ENCODE peak calls at places on chromosomes 12 and 14, in seven cellular contexts. One of them, this sample, is unnamed.

GRCh38 chr14:103628684-103629502 is at the start of gene KLC1:
- DNase-seq in PC-3: peak; percentile 58
- DNase-seq in ureter: peak; percentile 90
- DNase-seq in activated T-helper 1 cell treated with Interleukin-2 at 50 U/mL for 16 hours: peak; percentile 76
- DNase-seq in nephron progenitor cell: peak; percentile 85
- DNase-seq in AML-193: peak; percentile 28
- DNase-seq in effector CD4-positive, alpha-beta T cell: peak; percentile 80
- DNase-seq in this sample: peak; percentile 78

GRCh38 chr12:108313609-108314331 is 25.3 kb downstream of the CMKLR1 start:
- DNase-seq in PC-3: no peak
- DNase-seq in ureter: no peak
- DNase-seq in activated T-helper 1 cell treated with Interleukin-2 at 50 U/mL for 16 hours: no peak
- DNase-seq in nephron progenitor cell: no peak
- DNase-seq in AML-193: peak; percentile 90
- DNase-seq in effector CD4-positive, alpha-beta T cell: no peak
- DNase-seq in this sample: no peak

GRCh38 chr12:120640840-120641833 is 711 bp downstream of the CABP1 start:
- DNase-seq in PC-3: peak; percentile 63
- DNase-seq in ureter: no peak
- DNase-seq in activated T-helper 1 cell treated with Interleukin-2 at 50 U/mL for 16 hours: peak; percentile 25
- DNase-seq in nephron progenitor cell: peak; percentile 81
- DNase-seq in AML-193: no peak
- DNase-seq in effector CD4-positive, alpha-beta T cell: peak; percentile 20
- DNase-seq in this sample: peak; percentile 52

GRCh38 chr14:64800000-64800399 is 79.7 kb downstream of the SPTB start:
- DNase-seq in PC-3: peak; percentile 69
- DNase-seq in ureter: no peak
- DNase-seq in activated T-helper 1 cell treated with Interleukin-2 at 50 U/mL for 16 hours: no peak
- DNase-seq in nephron progenitor cell: peak; percentile 30
- DNase-seq in AML-193: peak; percentile 25
- DNase-seq in effector CD4-positive, alpha-beta T cell: no peak
- DNase-seq in this sample: peak; percentile 55

GRCh38 chr12:107328442-107329133 is 235.2 kb upstream of the CRY1 start:
- DNase-seq in PC-3: peak; percentile 53
- DNase-seq in ureter: no peak
- DNase-seq in activated T-helper 1 cell treated with Interleukin-2 at 50 U/mL for 16 hours: no peak
- DNase-seq in nephron progenitor cell: no peak
- DNase-seq in AML-193: no peak
- DNase-seq in effector CD4-positive, alpha-beta T cell: no peak
- DNase-seq in this sample: peak; percentile 33

GRCh38 chr12:77324763-77325468 is 259.5 kb upstream of the E2F7 start:
- DNase-seq in PC-3: peak; percentile 76
- DNase-seq in ureter: peak; percentile 66
- DNase-seq in activated T-helper 1 cell treated with Interleukin-2 at 50 U/mL for 16 hours: no peak
- DNase-seq in nephron progenitor cell: peak; percentile 87
- DNase-seq in AML-193: peak; percentile 18
- DNase-seq in effector CD4-positive, alpha-beta T cell: no peak
- DNase-seq in this sample: peak; percentile 35

GRCh38 chr14:91315844-91316267 is 71.4 kb upstream of the GPR68 start:
- DNase-seq in PC-3: no peak
- DNase-seq in ureter: no peak
- DNase-seq in activated T-helper 1 cell treated with Interleukin-2 at 50 U/mL for 16 hours: peak; percentile 77
- DNase-seq in nephron progenitor cell: no peak
- DNase-seq in AML-193: no peak
- DNase-seq in effector CD4-positive, alpha-beta T cell: peak; percentile 80
- DNase-seq in this sample: no peak

GRCh38 chr12:111462134-111462821 is 56.6 kb downstream of the SH2B3 start:
- DNase-seq in PC-3: no peak
- DNase-seq in ureter: no peak
- DNase-seq in activated T-helper 1 cell treated with Interleukin-2 at 50 U/mL for 16 hours: no peak
- DNase-seq in nephron progenitor cell: no peak
- DNase-seq in AML-193: no peak
- DNase-seq in effector CD4-positive, alpha-beta T cell: no peak
- DNase-seq in this sample: no peak

GRCh38 chr12:2154050-2154449 is 101.3 kb downstream of the CACNA1C start:
- DNase-seq in PC-3: no peak
- DNase-seq in ureter: no peak
- DNase-seq in activated T-helper 1 cell treated with Interleukin-2 at 50 U/mL for 16 hours: no peak
- DNase-seq in nephron progenitor cell: no peak
- DNase-seq in AML-193: no peak
- DNase-seq in effector CD4-positive, alpha-beta T cell: no peak
- DNase-seq in this sample: peak; percentile 87

GRCh38 chr14:77979171-77979570 is 179.3 kb downstream of the ADCK1 start:
- DNase-seq in PC-3: no peak
- DNase-seq in ureter: no peak
- DNase-seq in activated T-helper 1 cell treated with Interleukin-2 at 50 U/mL for 16 hours: no peak
- DNase-seq in nephron progenitor cell: no peak
- DNase-seq in AML-193: no peak
- DNase-seq in effector CD4-positive, alpha-beta T cell: no peak
- DNase-seq in this sample: no peak

GRCh38 chr12:91685917-91686316 is 459.7 kb downstream of the BTG1 start:
- DNase-seq in PC-3: peak; percentile 85
- DNase-seq in ureter: no peak
- DNase-seq in activated T-helper 1 cell treated with Interleukin-2 at 50 U/mL for 16 hours: no peak
- DNase-seq in nephron progenitor cell: no peak
- DNase-seq in AML-193: no peak
- DNase-seq in effector CD4-positive, alpha-beta T cell: no peak
- DNase-seq in this sample: peak; percentile 26